ENCODE peak calls at places on chromosomes 7 and 10, in seven cellular contexts. N is HCT116; P is body of pancreas; T is CD8-positive, alpha-beta T cell; M is epithelial cell of esophagus; W is astrocyte of the spinal cord; C is heart left ventricle. F is an unnamed sample.

GRCh38 chr7:66330961-66331360 is 125.8 kb downstream of the TPST1 start:
- DNase-seq in N (no peak), P (no peak), T (no peak), M (no peak), W (no peak), C (peak), F (no peak)

GRCh38 chr7:114630186-114630824 is 215.7 kb downstream of the FOXP2 start:
- DNase-seq in N (no peak), P (no peak), T (no peak), M (no peak), W (no peak), C (no peak), F (no peak)

GRCh38 chr7:73423519-73424485 is 9.8 kb upstream of the FZD9 start:
- DNase-seq in N (no peak), P (no peak), T (no peak), M (no peak), W (peak), C (no peak), F (no peak)

GRCh38 chr10:91120348-91120747 is 100.1 kb upstream of the PCGF5 start:
- DNase-seq in N (no peak), P (no peak), T (no peak), M (no peak), W (no peak), C (no peak), F (no peak)

GRCh38 chr10:16777473-16778370 is 39.5 kb downstream of the RSU1 start:
- DNase-seq in N (peak), P (peak), T (no peak), M (peak), W (peak), C (no peak), F (no peak)

GRCh38 chr7:132488634-132489302 is 87.5 kb downstream of the PLXNA4 start:
- DNase-seq in N (no peak), P (no peak), T (no peak), M (no peak), W (peak), C (no peak), F (no peak)

GRCh38 chr10:43138757-43139241 is 554 bp downstream of the CSGALNACT2 start:
- DNase-seq in N (no peak), P (peak), T (peak), M (peak), W (peak), C (no peak), F (no peak)

GRCh38 chr10:61847640-61848039 is 53.9 kb upstream of the ARID5B start:
- DNase-seq in N (no peak), P (no peak), T (no peak), M (no peak), W (peak), C (no peak), F (no peak)

GRCh38 chr10:46028584-46029570 is 1.5 kb downstream of the NCOA4 start:
- DNase-seq in N (peak), P (peak), T (peak), M (peak), W (peak), C (no peak), F (no peak)

GRCh38 chr7:136687693-136688322 is 180.6 kb upstream of the CHRM2 start:
- DNase-seq in N (no peak), P (no peak), T (no peak), M (peak), W (peak), C (no peak), F (no peak)

GRCh38 chr7:17530741-17531417 is 232.4 kb downstream of the AHR start:
- DNase-seq in N (peak), P (no peak), T (no peak), M (peak), W (peak), C (no peak), F (no peak)

GRCh38 chr7:117090820-117091219 is 137.5 kb downstream of the ST7 start:
- DNase-seq in N (no peak), P (peak), T (no peak), M (no peak), W (no peak), C (no peak), F (no peak)

GRCh38 chr7:108225531-108226181 is 95.5 kb upstream of the LAMB4 start:
- DNase-seq in N (no peak), P (no peak), T (no peak), M (no peak), W (no peak), C (no peak), F (no peak)

GRCh38 chr7:112089551-112089950 is 116.6 kb downstream of the DOCK4 start:
- DNase-seq in N (no peak), P (peak), T (no peak), M (no peak), W (no peak), C (no peak), F (peak)

GRCh38 chr10:12709516-12709915 is 292.0 kb downstream of the CCDC3 start:
- DNase-seq in N (no peak), P (no peak), T (no peak), M (peak), W (peak), C (no peak), F (no peak)

GRCh38 chr10:22854935-22855421 is 72.9 kb upstream of the ARMC3 start:
- DNase-seq in N (no peak), P (no peak), T (no peak), M (no peak), W (no peak), C (no peak), F (no peak)

GRCh38 chr7:43558071-43558470 is 24.8 kb upstream of the STK17A start:
- DNase-seq in N (no peak), P (no peak), T (no peak), M (no peak), W (no peak), C (no peak), F (no peak)

GRCh38 chr7:87564290-87564963 is 36.3 kb downstream of the ABCB1 start:
- DNase-seq in N (peak), P (peak), T (no peak), M (peak), W (no peak), C (peak), F (no peak)

GRCh38 chr7:55539380-55539779 is 32.9 kb downstream of the VOPP1 start:
- DNase-seq in N (no peak), P (no peak), T (no peak), M (no peak), W (peak), C (no peak), F (no peak)

GRCh38 chr7:92010215-92010614 is 69.6 kb downstream of the AKAP9 start:
- DNase-seq in N (no peak), P (no peak), T (no peak), M (peak), W (no peak), C (no peak), F (no peak)

GRCh38 chr7:501526-501925 is 18.1 kb downstream of the PDGFA start:
- DNase-seq in N (no peak), P (no peak), T (no peak), M (no peak), W (no peak), C (peak), F (peak)

GRCh38 chr10:21927601-21928000 is 75.9 kb downstream of the DNAJC1 start:
- DNase-seq in N (no peak), P (no peak), T (no peak), M (peak), W (peak), C (no peak), F (no peak)

GRCh38 chr7:11714676-11715075 is 117.3 kb downstream of the THSD7A start:
- DNase-seq in N (no peak), P (no peak), T (no peak), M (no peak), W (no peak), C (no peak), F (no peak)

GRCh38 chr10:86078639-86079035 is 288.0 kb downstream of the GRID1 start:
- DNase-seq in N (no peak), P (no peak), T (no peak), M (no peak), W (no peak), C (no peak), F (no peak)

GRCh38 chr7:81161459-81162075 is 242.7 kb upstream of the SEMA3C start:
- DNase-seq in N (peak), P (no peak), T (no peak), M (peak), W (peak), C (no peak), F (no peak)

GRCh38 chr10:176677-177076 is 41.4 kb downstream of the ZMYND11 start:
- DNase-seq in N (no peak), P (no peak), T (no peak), M (no peak), W (no peak), C (no peak), F (no peak)

GRCh38 chr10:29699621-29700020 is 64.8 kb upstream of the SVIL start:
- DNase-seq in N (no peak), P (no peak), T (no peak), M (no peak), W (no peak), C (no peak), F (no peak)

GRCh38 chr7:129635300-129636029 is 23.9 kb downstream of the NRF1 start:
- DNase-seq in N (peak), P (peak), T (peak), M (peak), W (peak), C (peak), F (peak)

GRCh38 chr7:12685550-12685949 is 1.9 kb upstream of the ARL4A start:
- DNase-seq in N (no peak), P (peak), T (peak), M (peak), W (peak), C (no peak), F (no peak)

GRCh38 chr10:79487296-79488194 is 24.8 kb upstream of the EIF5AL1 start:
- DNase-seq in N (peak), P (peak), T (no peak), M (peak), W (peak), C (peak), F (peak)

GRCh38 chr7:102044984-102045673 is 227.7 kb downstream of the CUX1 start:
- DNase-seq in N (peak), P (peak), T (no peak), M (no peak), W (peak), C (peak), F (peak)

GRCh38 chr10:22634606-22635467 is 79.5 kb downstream of the PIP4K2A start:
- DNase-seq in N (no peak), P (no peak), T (no peak), M (no peak), W (no peak), C (no peak), F (no peak)

GRCh38 chr7:882336-883028 is 6.1 kb downstream of the GET4 start:
- DNase-seq in N (no peak), P (peak), T (no peak), M (no peak), W (no peak), C (peak), F (no peak)

DNA sequence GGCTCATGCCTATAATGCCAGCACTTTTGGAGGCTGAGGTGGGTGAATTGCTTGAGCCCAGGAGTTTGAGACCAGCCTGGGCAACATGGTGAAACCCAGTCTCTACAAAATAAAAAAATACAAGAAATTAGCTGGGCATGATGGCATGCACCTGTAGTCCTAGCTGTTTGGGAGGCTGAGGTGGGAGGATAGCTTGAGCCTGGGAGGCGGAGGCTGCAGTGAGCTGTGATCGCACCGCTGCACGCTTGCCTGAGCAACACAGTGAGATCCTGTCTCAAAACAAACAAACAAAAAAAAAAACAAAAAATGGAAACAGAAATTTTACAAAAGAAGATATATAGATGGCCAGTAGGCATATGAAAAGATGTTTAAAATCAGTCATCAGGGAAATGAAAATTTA is 57.1 kb downstream of the PTEN start:
- DNase-seq in N (no peak), P (no peak), T (no peak), M (no peak), W (no peak), C (no peak), F (no peak)
- TF ChIP-seq CTCF in N (no peak), P (no peak), T (no peak), M (no peak), W (no peak), C (no peak), F (no peak)

DNA sequence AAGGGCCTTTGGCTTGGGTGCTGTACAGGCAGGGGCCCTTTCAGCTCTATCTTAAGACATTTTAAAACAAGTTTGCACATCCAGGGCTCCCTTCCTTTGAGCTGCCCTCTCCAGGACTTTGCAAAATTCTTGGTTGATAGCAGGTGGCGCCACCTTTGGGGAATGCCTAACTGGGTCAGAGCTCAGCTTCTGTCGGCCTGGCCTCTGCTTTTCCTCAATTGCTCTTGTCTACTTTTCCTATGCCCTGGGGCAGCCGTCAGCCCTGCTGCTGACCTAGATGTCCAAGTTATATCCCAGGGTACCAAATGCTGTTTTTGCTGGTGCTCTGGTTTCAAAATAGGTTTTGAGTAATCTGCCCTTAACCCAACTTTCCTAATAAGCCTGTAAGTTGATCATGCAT is 65.8 kb downstream of the APBB1IP start:
- DNase-seq in N (no peak), P (no peak), T (peak), M (no peak), W (no peak), C (no peak), F (no peak)
- TF ChIP-seq CTCF in N (peak), P (no peak), T (peak), M (no peak), W (no peak), C (no peak), F (no peak)

GRCh38 chr10:88963318-88963717 is 10.7 kb upstream of the ACTA2 start:
- DNase-seq in N (no peak), P (no peak), T (no peak), M (no peak), W (no peak), C (no peak), F (no peak)
- TF ChIP-seq CTCF in N (peak), P (no peak), T (no peak), M (no peak), W (no peak), C (no peak), F (no peak)

DNA sequence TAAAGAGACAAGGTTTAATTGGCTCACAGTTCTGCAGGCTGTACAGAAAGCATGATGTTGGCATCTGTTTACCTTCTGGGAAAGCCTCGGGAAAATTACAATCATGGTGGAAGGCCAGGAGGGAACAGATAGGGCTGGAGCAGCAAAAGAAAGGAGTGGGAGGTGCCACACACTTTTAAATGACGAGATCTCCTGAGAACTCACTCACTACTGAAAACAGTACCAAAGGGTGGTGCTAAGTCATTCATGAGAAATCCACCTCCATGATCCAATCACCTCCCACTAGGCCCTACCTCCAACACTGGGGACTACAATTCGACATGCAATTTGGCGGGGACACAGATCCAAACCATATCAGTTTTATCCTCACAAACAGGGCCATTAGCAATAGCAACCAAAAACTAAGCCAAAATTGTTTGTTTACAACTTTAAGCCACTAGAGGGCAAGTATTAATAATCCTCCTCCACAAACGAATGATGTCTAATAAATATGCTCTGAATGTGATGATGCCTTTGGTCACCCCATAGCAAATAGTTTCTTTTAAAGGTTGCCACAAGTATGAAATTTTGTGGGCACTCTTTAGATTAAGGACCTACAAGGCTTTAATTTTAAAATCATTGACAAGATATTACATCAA is 129.2 kb upstream of the NRBF2 start:
- DNase-seq in N (peak), P (no peak), T (no peak), M (peak), W (no peak), C (no peak), F (no peak)
- TF ChIP-seq CTCF in N (peak), P (no peak), T (peak), M (peak), W (peak), C (peak), F (peak)

GRCh38 chr10:66215005-66215404 is 710.8 kb upstream of the LRRTM3 start:
- DNase-seq in N (no peak), P (no peak), T (no peak), M (peak), W (no peak), C (no peak), F (no peak)
- TF ChIP-seq CTCF in N (peak), P (no peak), T (no peak), M (peak), W (no peak), C (no peak), F (no peak)

GRCh38 chr7:30226593-30227268 is 57.7 kb upstream of the ZNRF2 start:
- DNase-seq in N (peak), P (peak), T (peak), M (peak), W (no peak), C (no peak), F (peak)
- TF ChIP-seq CTCF in N (peak), P (peak), T (no peak), M (peak), W (peak), C (no peak), F (peak)

DNA sequence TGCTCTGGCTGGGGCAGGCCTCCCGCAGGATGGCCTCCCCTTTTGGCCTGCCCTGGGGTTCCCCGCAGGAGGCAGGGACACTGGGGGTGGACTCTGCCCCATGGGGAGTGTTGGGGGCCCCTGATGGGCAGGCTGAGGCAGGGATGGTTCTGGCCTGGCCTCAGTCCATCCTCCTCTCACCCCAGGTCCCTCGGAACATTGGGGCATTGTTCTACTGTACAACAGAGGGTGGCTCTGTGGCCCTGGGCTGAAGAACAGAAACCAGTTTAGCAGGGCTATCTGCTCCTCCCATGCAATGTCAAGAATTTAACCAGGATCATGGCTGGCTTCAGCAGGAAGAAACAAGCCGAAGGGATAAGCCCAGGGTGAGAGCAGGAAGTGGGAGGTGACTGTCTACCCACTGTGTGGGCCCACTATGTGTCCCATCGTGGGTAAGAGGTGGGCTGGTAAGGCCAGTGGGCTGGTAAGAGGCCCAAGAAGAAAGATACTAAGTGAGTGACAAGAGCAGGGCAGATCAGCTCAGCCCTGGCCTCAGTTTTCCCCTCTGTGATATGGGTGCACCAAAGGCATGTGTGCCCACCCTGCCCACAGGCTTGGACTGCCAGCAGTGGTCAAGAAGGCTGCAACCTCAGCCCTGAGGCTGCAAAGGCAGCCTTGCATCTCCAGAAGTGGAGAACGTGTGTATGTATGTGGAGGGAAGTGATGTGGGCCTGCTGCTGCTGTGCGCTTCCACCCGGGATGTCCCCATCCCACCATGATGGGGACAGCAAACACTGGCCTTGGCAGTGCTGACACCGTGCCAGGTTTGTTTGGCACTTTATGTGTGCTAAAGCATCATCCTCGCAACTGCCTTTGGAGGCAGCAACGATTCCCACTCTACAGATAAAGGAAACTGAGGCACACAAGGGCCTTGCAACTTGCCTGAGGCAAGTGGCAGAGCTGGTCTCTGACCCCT is 138.9 kb downstream of the SH3PXD2A start:
- DNase-seq in N (peak), P (peak), T (no peak), M (peak), W (no peak), C (no peak), F (no peak)
- TF ChIP-seq CTCF in N (no peak), P (peak), T (no peak), M (no peak), W (no peak), C (no peak), F (no peak)

GRCh38 chr7:6160191-6160623 is 112.2 kb downstream of the CYTH3 start:
- DNase-seq in N (no peak), P (peak), T (no peak), M (peak), W (peak), C (peak), F (peak)
- TF ChIP-seq CTCF in N (peak), P (peak), T (no peak), M (peak), W (peak), C (peak), F (peak)

GRCh38 chr7:155296788-155297516 is 726 bp upstream of the INSIG1 start:
- DNase-seq in N (no peak), P (peak), T (peak), M (peak), W (peak), C (peak), F (peak)
- TF ChIP-seq CTCF in N (no peak), P (peak), T (peak), M (peak), W (no peak), C (peak), F (peak)

DNA sequence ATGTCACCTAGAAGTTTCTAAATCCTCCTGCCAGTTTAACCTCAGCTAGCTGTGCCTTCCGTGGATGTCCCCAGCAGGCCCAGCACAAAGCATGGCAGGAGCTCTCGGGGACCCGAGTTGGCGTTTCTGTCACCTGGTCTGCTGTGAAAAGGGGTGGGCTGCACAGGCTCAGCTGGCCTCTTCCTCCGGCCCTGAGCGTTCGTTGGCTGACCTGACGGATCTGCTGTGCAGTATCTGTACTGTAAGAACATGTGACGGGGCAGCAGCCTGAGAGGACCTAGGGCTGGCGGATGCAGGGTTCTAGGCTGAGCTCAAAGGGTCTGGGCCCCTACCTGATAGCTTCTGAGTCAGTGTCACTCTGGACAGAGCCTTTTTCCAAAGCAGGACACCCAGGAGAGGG is 52.9 kb downstream of the SPOCK2 start:
- DNase-seq in N (no peak), P (no peak), T (no peak), M (no peak), W (no peak), C (no peak), F (no peak)
- TF ChIP-seq CTCF in N (no peak), P (no peak), T (no peak), M (no peak), W (no peak), C (no peak), F (no peak)